ENCODE peak calls at places on chromosomes 7 and 10, in five cellular contexts. Q is Caco-2, T is foreskin fibroblast, P is fibroblast of lung, L is dorsolateral prefrontal cortex. V is an unnamed sample.

GRCh38 chr7:17907014-17907413 is 33.3 kb downstream of the SNX13 start:
- DNase-seq in L (no peak), P (peak), T (peak), Q (no peak), V (no peak)

GRCh38 chr10:72079356-72079755 is 9.0 kb downstream of the SPOCK2 start:
- DNase-seq in Q (no peak), L (no peak), T (no peak), P (no peak), V (no peak)

GRCh38 chr7:33874943-33875342 is 30.4 kb upstream of the BMPER start:
- DNase-seq in Q (no peak), T (peak), L (no peak), P (peak), V (no peak)

GRCh38 chr7:28037220-28038010 is 143.2 kb downstream of the JAZF1 start:
- DNase-seq in L (no peak), Q (no peak), T (peak), P (peak), V (peak)

GRCh38 chr7:18890134-18890533 is 227.3 kb downstream of the TWIST1 start:
- DNase-seq in P (peak), T (peak), L (no peak), Q (no peak), V (no peak)

GRCh38 chr10:98295401-98295811 is 27.4 kb upstream of the LOXL4 start:
- DNase-seq in L (no peak), Q (no peak), P (no peak), T (no peak), V (no peak)

GRCh38 chr7:29471444-29472138 is 92.0 kb upstream of the PRR15 start:
- DNase-seq in T (no peak), P (no peak), Q (peak), L (no peak), V (no peak)

GRCh38 chr7:46115410-46115809 is 194.3 kb upstream of the IGFBP3 start:
- DNase-seq in Q (no peak), T (no peak), L (no peak), P (no peak), V (no peak)

GRCh38 chr10:79451046-79451699 is 5.7 kb upstream of the ZCCHC24 start:
- DNase-seq in T (no peak), L (no peak), Q (no peak), P (no peak), V (no peak)

GRCh38 chr7:23713285-23714235 is 3.5 kb downstream of the STK31 start:
- DNase-seq in L (no peak), T (peak), Q (no peak), P (peak), V (peak)

GRCh38 chr7:142638581-142638980 is 110.7 kb upstream of the PRSS1 start:
- DNase-seq in P (no peak), L (no peak), Q (no peak), T (no peak), V (no peak)

GRCh38 chr7:66503551-66504031 is 125.1 kb upstream of the KCTD7 start:
- DNase-seq in L (no peak), P (no peak), T (no peak), Q (no peak), V (no peak)

GRCh38 chr7:144019457-144019856 is 19.3 kb downstream of the OR6B1 start:
- DNase-seq in L (no peak), Q (peak), P (peak), T (peak), V (peak)

GRCh38 chr10:28728396-28728795 is 51.1 kb downstream of the BAMBI start:
- DNase-seq in Q (peak), L (no peak), T (no peak), P (peak), V (no peak)

GRCh38 chr10:131676046-131676445 is 224.8 kb upstream of the PPP2R2D start:
- DNase-seq in P (no peak), L (no peak), Q (no peak), T (no peak), V (no peak)

GRCh38 chr7:129144095-129144833 is at the start of gene TSPAN33:
- DNase-seq in P (peak), T (peak), L (peak), Q (peak), V (no peak)

GRCh38 chr10:96690755-96691730 is 29.3 kb downstream of the PIK3AP1 start:
- DNase-seq in P (peak), T (no peak), L (no peak), Q (no peak), V (peak)

GRCh38 chr7:81333004-81333403 is 414.2 kb upstream of the SEMA3C start:
- DNase-seq in Q (no peak), T (peak), P (peak), L (no peak), V (peak)

GRCh38 chr7:104341545-104341944 is 13.1 kb downstream of the LHFPL3 start:
- DNase-seq in Q (peak), P (no peak), L (no peak), T (no peak), V (no peak)

GRCh38 chr10:111856631-111857030 is 326.9 kb downstream of the GPAM start:
- DNase-seq in P (no peak), L (no peak), T (no peak), Q (peak), V (no peak)

GRCh38 chr10:128078136-128078969 is 47.9 kb downstream of the MKI67 start:
- DNase-seq in P (peak), Q (peak), T (peak), L (no peak), V (no peak)

GRCh38 chr10:69569144-69569934 is 3.9 kb downstream of the NEUROG3 start:
- DNase-seq in Q (no peak), L (no peak), T (no peak), P (no peak), V (no peak)

GRCh38 chr7:28276303-28276702 is 95.7 kb upstream of the JAZF1 start:
- DNase-seq in L (no peak), P (no peak), Q (no peak), T (no peak), V (no peak)

GRCh38 chr7:74051629-74052410 is 23.8 kb downstream of the ELN start:
- DNase-seq in L (no peak), T (no peak), P (no peak), Q (peak), V (no peak)

GRCh38 chr7:2007526-2007925 is 225.2 kb downstream of the MAD1L1 start:
- DNase-seq in L (peak), Q (no peak), P (no peak), T (no peak), V (no peak)

GRCh38 chr10:87659571-87660483 is at the start of gene PAPSS2:
- DNase-seq in Q (peak), P (peak), L (no peak), T (peak), V (no peak)

GRCh38 chr7:43077732-43078391 is 34.6 kb upstream of the HECW1 start:
- DNase-seq in T (no peak), Q (peak), P (peak), L (no peak), V (no peak)

DNA sequence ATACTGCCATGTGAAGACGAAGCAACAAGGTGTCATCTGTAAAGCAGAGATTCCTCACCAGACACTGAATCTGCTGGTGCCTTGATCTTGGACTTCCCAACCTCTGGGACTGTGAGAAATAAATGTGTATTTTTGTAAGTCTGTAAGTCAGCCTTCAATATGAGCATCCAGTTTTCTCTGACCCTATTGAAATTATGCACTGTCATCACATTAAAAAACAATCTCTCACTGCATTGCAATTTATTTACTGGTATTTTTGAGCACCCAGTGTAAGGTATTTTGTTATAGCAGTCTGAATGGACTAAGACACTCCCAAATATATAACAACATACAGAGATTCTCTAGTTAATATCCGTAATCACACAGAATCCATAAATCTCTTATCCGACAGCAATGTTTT is 77.5 kb upstream of the CDK6 start:
- DNase-seq in Q (no peak), L (no peak), P (no peak), T (no peak), V (no peak)
- H3K4me3 ChIP-seq in Q (no peak), L (no peak), P (no peak), T (no peak), V (no peak)

GRCh38 chr7:91286432-91286831 is 22.2 kb downstream of the FZD1 start:
- DNase-seq in Q (no peak), L (no peak), P (no peak), T (no peak), V (no peak)

GRCh38 chr7:91287685-91288084 is 23.5 kb downstream of the FZD1 start:
- DNase-seq in P (peak), L (no peak), T (no peak), Q (no peak), V (no peak)

GRCh38 chr7:91285966-91286365 is 21.7 kb downstream of the FZD1 start:
- DNase-seq in Q (no peak), P (peak), T (peak), L (no peak), V (no peak)

GRCh38 chr7:91289633-91290260 is 25.5 kb downstream of the FZD1 start:
- DNase-seq in T (no peak), Q (no peak), L (no peak), P (no peak), V (no peak)

GRCh38 chr7:91288208-91288824 is 24.1 kb downstream of the FZD1 start:
- DNase-seq in L (peak), Q (peak), T (no peak), P (no peak), V (no peak)
- TF ChIP-seq CTCF in L (peak), Q (peak), T (peak), P (peak), V (peak)

GRCh38 chr10:17028843-17029580 is 100.6 kb downstream of the CUBN start:
- DNase-seq in L (no peak), P (no peak), T (no peak), Q (no peak), V (no peak)
- H3K4me3 ChIP-seq in L (no peak), P (no peak), T (no peak), Q (no peak), V (no peak)

GRCh38 chr10:27285093-27285492 is 44.5 kb upstream of the ACBD5 start:
- DNase-seq in T (no peak), L (no peak), P (no peak), Q (peak), V (no peak)
- TF ChIP-seq CTCF in T (peak), L (peak), P (peak), Q (peak), V (peak)

GRCh38 chr7:149527414-149527813 is 29.8 kb upstream of the ZNF746 start:
- DNase-seq in P (no peak), Q (no peak), L (no peak), T (no peak), V (no peak)

GRCh38 chr7:149524399-149524798 is 26.8 kb upstream of the ZNF746 start:
- DNase-seq in Q (no peak), L (no peak), T (no peak), P (no peak), V (no peak)

GRCh38 chr7:149525280-149525679 is 27.7 kb upstream of the ZNF746 start:
- DNase-seq in Q (no peak), T (no peak), P (no peak), L (no peak), V (no peak)

GRCh38 chr7:149532654-149533053 is 35.0 kb upstream of the ZNF746 start:
- DNase-seq in P (no peak), L (no peak), T (no peak), Q (no peak), V (no peak)

DNA sequence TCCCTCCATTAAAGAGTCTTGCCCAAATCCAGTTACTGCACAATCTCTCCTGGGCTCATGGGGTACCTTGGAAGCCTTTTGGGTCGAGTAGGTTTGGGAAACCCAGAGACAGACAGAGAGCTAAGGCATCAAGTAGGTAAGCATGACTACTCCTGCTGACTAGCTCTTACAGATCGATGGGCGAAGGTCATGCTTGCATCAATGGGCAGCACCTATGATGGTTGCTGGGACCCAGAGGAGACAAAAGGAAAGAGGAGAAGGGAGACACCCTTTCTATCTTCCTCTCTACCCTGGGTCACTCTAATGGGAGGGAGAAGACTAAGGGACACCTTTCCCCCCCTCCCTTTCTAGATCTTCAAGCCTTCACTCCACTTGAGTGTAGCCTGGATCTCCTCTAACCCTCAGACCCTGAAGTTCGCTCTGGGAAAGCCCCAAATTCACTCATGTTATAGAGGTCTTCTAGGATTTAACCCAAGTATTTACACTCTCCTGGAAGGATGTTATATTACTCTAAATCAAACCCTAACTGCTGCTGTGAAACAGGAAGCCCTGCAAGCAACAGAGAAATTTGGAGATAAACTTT is 31.6 kb upstream of the ZNF746 start:
- DNase-seq in L (no peak), Q (no peak), P (peak), T (no peak), V (no peak)
- H3K4me3 ChIP-seq in L (no peak), Q (no peak), P (no peak), T (no peak), V (no peak)

GRCh38 chr10:70671229-70671588 is 1.1 kb upstream of the ADAMTS14 start:
- DNase-seq in P (no peak), T (no peak), Q (no peak), L (no peak), V (no peak)

GRCh38 chr10:70672165-70672992 is at the start of gene ADAMTS14:
- DNase-seq in T (no peak), Q (peak), L (peak), P (peak), V (no peak)

GRCh38 chr10:70669732-70670317 is 2.5 kb upstream of the ADAMTS14 start:
- DNase-seq in P (no peak), T (no peak), Q (no peak), L (no peak), V (no peak)

GRCh38 chr10:70672993-70673928 is 955 bp downstream of the ADAMTS14 start:
- DNase-seq in L (no peak), T (peak), Q (no peak), P (peak), V (no peak)

GRCh38 chr10:70671619-70672164 is 614 bp upstream of the ADAMTS14 start:
- DNase-seq in L (no peak), T (no peak), P (no peak), Q (no peak), V (no peak)
- TF ChIP-seq CTCF in L (no peak), T (peak), P (peak), Q (no peak), V (peak)

DNA sequence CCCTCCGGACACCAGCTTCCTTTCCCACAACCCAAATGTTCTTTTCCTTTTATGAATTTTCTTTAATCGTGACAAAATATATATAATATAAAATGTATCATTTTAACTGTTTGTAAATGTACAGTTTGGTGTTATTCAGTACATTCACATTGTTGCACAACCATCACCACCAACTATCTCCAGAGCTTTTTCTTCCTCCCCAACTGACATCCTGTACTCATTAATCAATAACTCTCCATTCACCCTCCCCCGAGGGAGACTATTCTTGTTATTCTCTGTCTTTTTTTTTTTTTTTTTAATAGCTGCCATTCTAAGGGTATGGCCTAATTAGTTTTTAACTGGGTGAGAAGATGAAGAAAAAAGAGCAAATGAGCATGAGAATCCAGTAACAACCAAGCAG is 30.6 kb upstream of the ITGB1 start:
- DNase-seq in L (no peak), P (no peak), Q (no peak), T (no peak), V (no peak)
- H3K4me3 ChIP-seq in L (no peak), P (no peak), Q (no peak), T (no peak), V (no peak)

DNA sequence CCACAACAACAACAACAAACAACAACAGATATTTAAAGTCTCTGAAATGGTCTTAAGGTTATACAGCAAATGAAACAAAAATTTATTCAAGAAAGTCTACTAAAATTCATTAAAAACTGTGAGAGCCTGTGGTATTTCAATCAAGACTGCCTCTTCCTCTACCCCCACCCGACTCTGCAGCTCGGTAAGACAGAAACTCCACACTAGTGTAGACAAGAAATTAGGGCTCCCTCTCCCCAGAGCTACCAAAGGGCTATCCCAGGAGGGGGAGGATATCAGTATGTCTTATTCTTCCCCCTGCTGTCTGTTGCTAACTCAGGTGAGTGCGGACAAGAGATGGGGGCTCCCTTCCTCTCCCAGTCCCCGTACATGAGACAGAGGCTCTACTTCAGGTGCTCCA is 71.0 kb upstream of the TMEM140 start:
- DNase-seq in P (no peak), Q (no peak), T (no peak), L (no peak), V (no peak)
- TF ChIP-seq CTCF in P (no peak), Q (no peak), T (no peak), L (no peak), V (no peak)

GRCh38 chr10:44960482-44961230 is 1.1 kb downstream of the RASSF4 start:
- DNase-seq in P (no peak), Q (no peak), L (no peak), T (no peak), V (no peak)

GRCh38 chr10:44959243-44960097 is at the start of gene RASSF4:
- DNase-seq in L (peak), T (peak), Q (peak), P (peak), V (peak)

GRCh38 chr10:44958897-44959242 is 732 bp upstream of the RASSF4 start:
- DNase-seq in T (no peak), L (no peak), Q (no peak), P (no peak), V (no peak)

GRCh38 chr10:44961231-44961571 is 1.6 kb downstream of the RASSF4 start:
- DNase-seq in P (no peak), L (no peak), Q (no peak), T (no peak), V (no peak)

DNA sequence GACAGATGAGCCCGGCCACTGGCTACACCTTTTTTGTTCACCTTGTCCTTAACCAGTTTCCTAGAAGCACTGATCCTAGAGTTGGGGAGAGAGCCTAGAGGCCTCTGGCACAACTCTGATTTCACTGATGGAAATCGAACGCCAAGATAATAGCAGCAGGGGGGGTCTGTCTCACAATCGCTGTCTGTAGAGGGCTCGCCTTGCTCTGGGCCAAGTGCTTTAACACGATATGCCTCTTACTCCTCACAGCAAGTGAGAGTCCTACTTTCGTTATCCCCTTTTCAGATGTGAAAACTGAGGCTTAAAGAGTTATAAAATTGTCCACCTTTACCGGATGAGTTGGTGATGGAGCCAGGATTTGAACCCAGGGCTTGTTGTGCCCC is 487 bp downstream of the RASSF4 start:
- DNase-seq in T (no peak), Q (no peak), L (no peak), P (no peak), V (no peak)
- H3K4me3 ChIP-seq in T (peak), Q (peak), L (peak), P (peak), V (peak)

GRCh38 chr10:64286533-64286932 is 765.3 kb downstream of the REEP3 start:
- DNase-seq in L (peak), Q (no peak), T (no peak), P (no peak), V (no peak)
- TF ChIP-seq CTCF in L (no peak), Q (no peak), T (no peak), P (no peak), V (no peak)

V was measured in retinal pigment epithelial cell.